ENCODE peak calls at places on chromosomes 2 and 18, in six cellular contexts. C, Q, P, R, A and G are unnamed samples. For H3K4me1, the result is how much of the 10 kb centered on the place peaks cover.

GRCh38 chr2:215027775-215028174 is 110.7 kb downstream of the ABCA12 start:
- DNase-seq in R (no peak), Q (no peak), C (no peak), P (no peak), A (no peak), G (no peak)

GRCh38 chr2:188776634-188777033 is 197.5 kb upstream of the COL3A1 start:
- DNase-seq in Q (no peak), C (no peak), P (no peak), R (no peak), A (no peak), G (no peak)

GRCh38 chr18:47931707-47932103 is 1.2 kb upstream of the SMAD2 start:
- DNase-seq in P (peak), R (peak), A (peak), Q (no peak), C (peak), G (no peak)

GRCh38 chr18:42517896-42518295 is 562.9 kb downstream of the PIK3C3 start:
- DNase-seq in A (no peak), Q (no peak), C (no peak), R (no peak), P (no peak), G (no peak)

GRCh38 chr2:69994166-69994565 is 32.7 kb upstream of the ASPRV1 start:
- DNase-seq in P (peak), R (no peak), C (no peak), Q (no peak), A (no peak), G (peak)

GRCh38 chr18:33584845-33585775 is 7.1 kb downstream of the ASXL3 start:
- DNase-seq in R (no peak), P (no peak), A (no peak), C (peak), Q (no peak), G (no peak)

GRCh38 chr18:48668466-48669179 is 129.8 kb downstream of the CTIF start:
- DNase-seq in Q (no peak), A (no peak), P (no peak), C (no peak), R (no peak), G (no peak)

GRCh38 chr2:8659092-8659734 is 22.6 kb upstream of the ID2 start:
- DNase-seq in C (no peak), P (no peak), A (no peak), Q (no peak), R (no peak), G (no peak)

GRCh38 chr2:71500426-71501079 is 47.2 kb downstream of the DYSF start:
- DNase-seq in A (no peak), P (no peak), Q (no peak), R (no peak), C (peak), G (peak)

GRCh38 chr2:71504611-71505010 is 51.2 kb downstream of the DYSF start:
- DNase-seq in A (no peak), P (no peak), Q (no peak), C (no peak), R (peak), G (peak)

GRCh38 chr2:71505086-71505769 is 51.9 kb downstream of the DYSF start:
- DNase-seq in A (no peak), R (peak), Q (no peak), C (no peak), P (no peak), G (peak)

GRCh38 chr2:71503827-71504226 is 50.5 kb downstream of the DYSF start:
- DNase-seq in R (peak), A (no peak), C (no peak), Q (no peak), P (no peak), G (peak)

GRCh38 chr2:71502941-71503738 is 49.8 kb downstream of the DYSF start:
- DNase-seq in A (no peak), C (no peak), Q (no peak), P (no peak), R (peak), G (peak)
- H3K4me1 ChIP-seq in A (under half), C (under half), Q (under half), P (under half), R (under half), G (under half)

DNA sequence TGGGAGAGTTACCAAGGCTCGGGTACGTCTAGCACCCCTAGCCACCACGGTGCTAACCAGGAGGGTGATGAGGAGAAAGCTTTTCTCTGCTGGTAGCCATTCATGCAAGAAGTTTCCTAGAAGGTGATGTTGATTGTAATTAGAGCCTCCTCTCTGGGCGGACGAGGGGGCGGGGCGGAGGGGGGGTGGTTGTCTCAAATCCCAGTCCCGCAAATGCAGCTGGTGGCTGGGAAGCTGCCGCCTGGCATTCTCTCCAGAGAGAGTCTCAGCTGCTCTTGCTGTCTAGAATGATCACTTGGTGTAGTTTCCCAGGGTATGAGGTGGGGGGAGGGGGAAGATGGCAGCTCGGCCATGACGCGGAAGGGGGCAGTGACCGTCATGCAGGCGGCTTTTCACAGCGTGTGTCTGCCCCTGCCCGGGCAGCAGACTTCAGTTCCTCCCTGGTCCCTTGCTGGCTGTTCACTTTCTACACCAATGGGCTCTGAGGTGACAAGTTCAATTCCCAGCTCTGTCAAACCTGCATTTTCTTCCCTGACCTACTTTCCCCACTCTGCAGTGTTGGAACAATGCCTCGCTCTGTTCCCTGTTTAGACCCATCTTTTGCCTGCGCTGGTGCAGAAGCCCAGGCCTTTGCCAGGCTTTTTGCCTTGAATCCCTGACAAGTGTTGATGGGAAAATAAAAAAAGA is 61.5 kb upstream of the KLF7 start:
- DNase-seq in P (no peak), A (peak), R (no peak), C (peak), Q (no peak), G (peak)
- TF ChIP-seq POLR2AphosphoS5 in P (no peak), A (no peak), R (no peak), C (peak), Q (no peak), G (no peak)

GRCh38 chr2:134405641-134406081 is 151.8 kb downstream of the MGAT5 start:
- DNase-seq in A (no peak), C (no peak), R (no peak), Q (no peak), P (no peak), G (no peak)

GRCh38 chr2:134401789-134402188 is 147.9 kb downstream of the MGAT5 start:
- DNase-seq in R (no peak), C (no peak), Q (no peak), P (no peak), A (no peak), G (no peak)

GRCh38 chr2:134399096-134399495 is 145.2 kb downstream of the MGAT5 start:
- DNase-seq in P (no peak), C (peak), A (no peak), R (no peak), Q (no peak), G (no peak)

GRCh38 chr2:134401081-134401497 is 147.2 kb downstream of the MGAT5 start:
- DNase-seq in P (no peak), A (no peak), C (no peak), Q (no peak), R (no peak), G (no peak)

DNA sequence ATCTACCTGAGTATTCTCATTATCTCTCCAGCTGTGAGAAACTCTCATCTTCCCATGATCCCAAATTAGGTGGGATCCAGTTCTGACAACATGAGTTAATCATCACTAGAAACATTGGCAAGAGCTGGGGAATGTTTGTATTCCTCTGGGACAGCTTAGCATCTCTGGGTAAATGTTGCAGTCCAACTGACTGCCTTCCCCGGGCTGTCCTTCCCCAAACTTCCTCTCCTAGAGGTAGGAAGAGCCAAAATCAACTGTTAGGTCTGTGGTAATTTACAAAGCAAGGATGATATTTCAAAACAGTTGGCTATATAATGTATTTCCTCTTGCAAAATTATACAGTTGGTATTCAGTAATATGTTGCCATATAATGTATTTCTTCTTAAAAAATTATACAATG is 148.5 kb downstream of the MGAT5 start:
- DNase-seq in Q (no peak), C (no peak), R (no peak), P (no peak), A (no peak), G (peak)
- H3K27ac ChIP-seq in Q (peak), C (no peak), R (no peak), P (no peak), A (peak), G (peak)

GRCh38 chr2:15992457-15993231 is 52.3 kb downstream of the MYCN start:
- DNase-seq in A (no peak), Q (no peak), C (no peak), R (no peak), P (no peak), G (no peak)
- H3K4me1 ChIP-seq in A (under half), Q (under half), C (under half), R (under half), P (under half), G (under half)

GRCh38 chr2:201171259-201171814 is 11.6 kb upstream of the CASP10 start:
- DNase-seq in P (no peak), Q (no peak), R (no peak), C (no peak), A (no peak), G (no peak)

GRCh38 chr2:201175971-201176570 is 6.9 kb upstream of the CASP10 start:
- DNase-seq in Q (no peak), C (no peak), A (peak), R (no peak), P (peak), G (no peak)

GRCh38 chr2:201167546-201167945 is 15.4 kb upstream of the CASP10 start:
- DNase-seq in P (no peak), Q (no peak), C (no peak), R (no peak), A (no peak), G (no peak)

GRCh38 chr2:201174687-201175086 is 8.3 kb upstream of the CASP10 start:
- DNase-seq in C (peak), Q (no peak), A (no peak), P (no peak), R (no peak), G (no peak)

DNA sequence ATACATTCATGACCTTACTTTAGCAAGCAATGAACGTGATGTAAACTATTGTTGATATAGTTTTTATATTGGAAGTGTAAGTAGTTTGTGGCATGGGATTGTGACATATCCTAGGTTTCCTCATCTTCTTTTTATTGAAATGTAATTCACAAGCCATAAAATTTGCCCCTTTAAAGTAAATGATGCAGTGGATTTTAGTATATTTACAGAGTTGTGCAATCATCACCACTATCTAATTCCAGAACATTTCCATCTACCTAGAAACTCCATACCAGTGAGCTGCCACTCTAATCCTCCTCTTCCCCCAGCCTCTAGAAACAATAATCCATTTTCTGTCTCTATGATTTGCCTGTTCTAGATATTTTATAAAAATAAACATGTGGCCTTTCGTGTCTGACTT is 10.7 kb upstream of the CASP10 start:
- DNase-seq in A (no peak), P (no peak), R (no peak), Q (no peak), C (no peak), G (no peak)
- TF ChIP-seq POLR2AphosphoS5 in A (no peak), P (no peak), R (no peak), Q (no peak), C (no peak), G (no peak)

GRCh38 chr2:193476171-193476800 is 1281.6 kb upstream of the TMEFF2 start:
- DNase-seq in R (no peak), Q (no peak), C (no peak), A (no peak), P (no peak), G (no peak)
- H3K27ac ChIP-seq in R (no peak), Q (no peak), C (no peak), A (no peak), P (no peak), G (no peak)

DNA sequence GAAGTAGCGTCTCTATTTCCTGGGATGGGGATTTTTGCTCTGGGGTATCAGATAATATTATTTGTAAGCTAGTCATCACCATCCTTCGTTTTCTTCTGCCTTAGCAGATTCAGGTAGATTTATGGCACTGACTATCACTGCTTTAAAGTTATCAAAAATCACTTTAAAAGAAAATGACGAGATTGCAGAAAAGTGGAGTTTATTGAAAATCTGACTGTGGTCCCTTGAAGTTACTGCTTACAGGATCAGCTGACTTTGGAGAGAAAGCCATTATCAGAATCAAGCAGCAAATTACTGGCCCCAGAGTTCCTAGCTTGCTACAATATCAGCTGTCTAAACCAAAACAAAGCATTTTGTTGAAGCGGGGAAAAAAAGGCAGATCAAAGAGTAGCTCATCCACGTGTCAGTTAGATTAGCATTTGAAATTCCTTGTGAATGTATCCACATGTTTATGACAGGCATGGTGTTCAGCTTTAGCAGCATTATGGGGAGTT is 18.5 kb downstream of the MBP start:
- DNase-seq in R (no peak), P (no peak), C (no peak), Q (no peak), A (no peak), G (no peak)
- H3K4me1 ChIP-seq in R (half or more), P (half or more), C (under half), Q (under half), A (under half), G (under half)

DNA sequence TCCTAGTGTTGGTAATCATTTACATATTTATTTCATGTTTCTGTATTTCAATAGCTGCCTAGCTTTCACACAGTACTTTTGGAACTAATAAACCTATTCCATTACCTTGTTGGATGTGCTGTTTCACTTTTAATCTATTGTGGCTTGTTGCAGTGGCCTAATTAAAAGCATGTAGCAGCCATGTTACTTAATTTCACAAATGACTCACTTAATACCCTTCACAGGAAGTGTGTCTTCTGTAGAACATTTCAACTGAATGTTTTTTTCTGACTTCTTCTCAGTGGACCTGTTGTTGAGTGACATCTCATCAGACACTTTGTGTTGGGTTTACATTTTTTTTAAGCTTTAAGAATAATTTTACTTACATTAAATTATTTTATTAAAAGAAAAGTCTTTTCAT is 260.5 kb upstream of the THUMPD2 start:
- DNase-seq in A (no peak), P (no peak), R (no peak), C (no peak), Q (no peak), G (no peak)
- TF ChIP-seq POLR2AphosphoS5 in A (no peak), P (no peak), R (no peak), C (no peak), Q (no peak), G (no peak)

GRCh38 chr2:47277987-47278386 is 122.9 kb upstream of the STPG4 start:
- DNase-seq in Q (no peak), R (no peak), P (no peak), A (no peak), C (no peak), G (no peak)
- H3K27ac ChIP-seq in Q (no peak), R (no peak), P (no peak), A (no peak), C (no peak), G (no peak)